ENCODE peak calls at places on chromosomes 13 and 19, in six cellular contexts. One of them, this sample, is unnamed.

GRCh38 chr13:51827254-51827653 is 17.7 kb downstream of the TMEM272 start:
- DNase-seq in keratinocyte: no peak
- DNase-seq in EL: no peak
- DNase-seq in stimulated activated CD4-positive, alpha-beta T cell treated with anti-CD3 and anti-CD28 coated beads, Interleukin-1b, Interleukin-23, amount 100 ng/mL, for 1 hour: no peak
- DNase-seq in germinal center: no peak
- DNase-seq in activated CD8-positive, alpha-beta memory T cell treated with anti-CD3 and anti-CD28 coated beads for 1 hour: no peak
- DNase-seq in this sample: no peak

GRCh38 chr13:97535619-97536018 is 101.7 kb downstream of the RAP2A start:
- DNase-seq in keratinocyte: no peak
- DNase-seq in germinal center: no peak
- DNase-seq in EL: peak
- DNase-seq in stimulated activated CD4-positive, alpha-beta T cell treated with anti-CD3 and anti-CD28 coated beads, Interleukin-1b, Interleukin-23, amount 100 ng/mL, for 1 hour: no peak
- DNase-seq in activated CD8-positive, alpha-beta memory T cell treated with anti-CD3 and anti-CD28 coated beads for 1 hour: no peak
- DNase-seq in this sample: no peak

GRCh38 chr19:12937243-12938053 is 961 bp upstream of the CALR start:
- DNase-seq in EL: peak
- DNase-seq in stimulated activated CD4-positive, alpha-beta T cell treated with anti-CD3 and anti-CD28 coated beads, Interleukin-1b, Interleukin-23, amount 100 ng/mL, for 1 hour: no peak
- DNase-seq in activated CD8-positive, alpha-beta memory T cell treated with anti-CD3 and anti-CD28 coated beads for 1 hour: no peak
- DNase-seq in germinal center: no peak
- DNase-seq in keratinocyte: no peak
- DNase-seq in this sample: no peak

GRCh38 chr19:5032101-5032967 is 63.4 kb downstream of the KDM4B start:
- DNase-seq in germinal center: no peak
- DNase-seq in stimulated activated CD4-positive, alpha-beta T cell treated with anti-CD3 and anti-CD28 coated beads, Interleukin-1b, Interleukin-23, amount 100 ng/mL, for 1 hour: no peak
- DNase-seq in activated CD8-positive, alpha-beta memory T cell treated with anti-CD3 and anti-CD28 coated beads for 1 hour: no peak
- DNase-seq in EL: no peak
- DNase-seq in keratinocyte: no peak
- DNase-seq in this sample: no peak

GRCh38 chr13:36418022-36418805 is 14.1 kb upstream of the CCNA1 start:
- DNase-seq in activated CD8-positive, alpha-beta memory T cell treated with anti-CD3 and anti-CD28 coated beads for 1 hour: no peak
- DNase-seq in keratinocyte: no peak
- DNase-seq in germinal center: no peak
- DNase-seq in EL: peak
- DNase-seq in stimulated activated CD4-positive, alpha-beta T cell treated with anti-CD3 and anti-CD28 coated beads, Interleukin-1b, Interleukin-23, amount 100 ng/mL, for 1 hour: no peak
- DNase-seq in this sample: no peak

GRCh38 chr19:17441241-17442135 is 7.0 kb downstream of the TMEM221 start:
- DNase-seq in activated CD8-positive, alpha-beta memory T cell treated with anti-CD3 and anti-CD28 coated beads for 1 hour: no peak
- DNase-seq in keratinocyte: no peak
- DNase-seq in EL: peak
- DNase-seq in germinal center: peak
- DNase-seq in stimulated activated CD4-positive, alpha-beta T cell treated with anti-CD3 and anti-CD28 coated beads, Interleukin-1b, Interleukin-23, amount 100 ng/mL, for 1 hour: no peak
- DNase-seq in this sample: peak

GRCh38 chr13:73844986-73845385 is 289.2 kb downstream of the KLF12 start:
- DNase-seq in activated CD8-positive, alpha-beta memory T cell treated with anti-CD3 and anti-CD28 coated beads for 1 hour: no peak
- DNase-seq in germinal center: no peak
- DNase-seq in stimulated activated CD4-positive, alpha-beta T cell treated with anti-CD3 and anti-CD28 coated beads, Interleukin-1b, Interleukin-23, amount 100 ng/mL, for 1 hour: no peak
- DNase-seq in keratinocyte: no peak
- DNase-seq in EL: peak
- DNase-seq in this sample: no peak

GRCh38 chr19:5041168-5042038 is 72.5 kb downstream of the KDM4B start:
- DNase-seq in EL: no peak
- DNase-seq in keratinocyte: no peak
- DNase-seq in stimulated activated CD4-positive, alpha-beta T cell treated with anti-CD3 and anti-CD28 coated beads, Interleukin-1b, Interleukin-23, amount 100 ng/mL, for 1 hour: no peak
- DNase-seq in activated CD8-positive, alpha-beta memory T cell treated with anti-CD3 and anti-CD28 coated beads for 1 hour: no peak
- DNase-seq in germinal center: no peak
- DNase-seq in this sample: no peak

GRCh38 chr19:1787116-1787515 is 25.0 kb downstream of the ATP8B3 start:
- DNase-seq in keratinocyte: no peak
- DNase-seq in germinal center: no peak
- DNase-seq in activated CD8-positive, alpha-beta memory T cell treated with anti-CD3 and anti-CD28 coated beads for 1 hour: no peak
- DNase-seq in EL: no peak
- DNase-seq in stimulated activated CD4-positive, alpha-beta T cell treated with anti-CD3 and anti-CD28 coated beads, Interleukin-1b, Interleukin-23, amount 100 ng/mL, for 1 hour: no peak
- DNase-seq in this sample: no peak

GRCh38 chr19:30932854-30933253 is 416.4 kb downstream of the TSHZ3 start:
- DNase-seq in EL: no peak
- DNase-seq in germinal center: no peak
- DNase-seq in activated CD8-positive, alpha-beta memory T cell treated with anti-CD3 and anti-CD28 coated beads for 1 hour: no peak
- DNase-seq in stimulated activated CD4-positive, alpha-beta T cell treated with anti-CD3 and anti-CD28 coated beads, Interleukin-1b, Interleukin-23, amount 100 ng/mL, for 1 hour: no peak
- DNase-seq in keratinocyte: no peak
- DNase-seq in this sample: no peak

GRCh38 chr19:49512970-49513745 is 697 bp downstream of the FCGRT start:
- DNase-seq in EL: peak
- DNase-seq in stimulated activated CD4-positive, alpha-beta T cell treated with anti-CD3 and anti-CD28 coated beads, Interleukin-1b, Interleukin-23, amount 100 ng/mL, for 1 hour: no peak
- DNase-seq in germinal center: peak
- DNase-seq in keratinocyte: no peak
- DNase-seq in activated CD8-positive, alpha-beta memory T cell treated with anti-CD3 and anti-CD28 coated beads for 1 hour: no peak
- DNase-seq in this sample: peak